ENCODE peak calls at places on chromosomes 4 and X, in seven cellular contexts. U, D, E, W, F, V and T are unnamed samples.

GRCh38 chrX:118480172-118480571 is 15.4 kb upstream of the DOCK11 start:
- DNase-seq in U (no peak), D (no peak), E (no peak), W (no peak), F (no peak), V (no peak), T (no peak)

GRCh38 chrX:40151211-40152172 is 53.7 kb upstream of the BCOR start:
- DNase-seq in U (peak; percentile 77), D (no peak), E (no peak), W (peak; percentile 81), F (no peak), V (no peak), T (no peak)

GRCh38 chrX:34584781-34585180 is 72.3 kb downstream of the TMEM47 start:
- DNase-seq in U (no peak), D (no peak), E (no peak), W (no peak), F (no peak), V (no peak), T (no peak)

GRCh38 chr4:41363384-41363981 is 106.8 kb downstream of the UCHL1 start:
- DNase-seq in U (peak; percentile 74), D (peak; percentile 82), E (no peak), W (no peak), F (no peak), V (peak; percentile 23), T (no peak)

GRCh38 chr4:89248879-89249281 is 58.7 kb downstream of the GPRIN3 start:
- DNase-seq in U (no peak), D (peak; percentile 67), E (no peak), W (no peak), F (no peak), V (no peak), T (no peak)

GRCh38 chr4:152415980-152416379 is 119.9 kb downstream of the FBXW7 start:
- DNase-seq in U (no peak), D (no peak), E (no peak), W (no peak), F (no peak), V (no peak), T (no peak)

GRCh38 chr4:10173754-10174749 is 57.5 kb upstream of the WDR1 start:
- DNase-seq in U (peak; percentile 74), D (no peak), E (no peak), W (peak; percentile 87), F (no peak), V (peak; percentile 28), T (no peak)

GRCh38 chrX:40772290-40772689 is 36.9 kb upstream of the MED14 start:
- DNase-seq in U (no peak), D (no peak), E (peak; percentile 54), W (no peak), F (no peak), V (no peak), T (no peak)

GRCh38 chr4:25865586-25865985 is 2.8 kb upstream of the SEL1L3 start:
- DNase-seq in U (no peak), D (no peak), E (peak; percentile 91), W (no peak), F (peak; percentile 63), V (no peak), T (no peak)

GRCh38 chr4:3717241-3717640 is 48.9 kb upstream of the ADRA2C start:
- DNase-seq in U (peak; percentile 12), D (no peak), E (no peak), W (no peak), F (no peak), V (no peak), T (no peak)

GRCh38 chr4:142743071-142743825 is 102.9 kb downstream of the INPP4B start:
- DNase-seq in U (no peak), D (no peak), E (no peak), W (no peak), F (no peak), V (no peak), T (no peak)

GRCh38 chrX:152926279-152926678 is 28.4 kb downstream of the ZNF185 start:
- DNase-seq in U (no peak), D (no peak), E (peak; percentile 64), W (no peak), F (peak; percentile 70), V (peak; percentile 81), T (no peak)

GRCh38 chr4:107599841-107600240 is 120.2 kb downstream of the PAPSS1 start:
- DNase-seq in U (no peak), D (no peak), E (no peak), W (no peak), F (no peak), V (no peak), T (no peak)

GRCh38 chr4:103498161-103499070 is 221.4 kb downstream of the TACR3 start:
- DNase-seq in U (no peak), D (no peak), E (no peak), W (no peak), F (no peak), V (no peak), T (no peak)

GRCh38 chr4:98570160-98570797 is 88.1 kb downstream of the TSPAN5 start:
- DNase-seq in U (no peak), D (no peak), E (no peak), W (no peak), F (no peak), V (no peak), T (no peak)

GRCh38 chrX:21373637-21374162 is 518 bp upstream of the CNKSR2 start:
- DNase-seq in U (no peak), D (peak; percentile 59), E (no peak), W (no peak), F (no peak), V (no peak), T (no peak)

GRCh38 chrX:3763111-3763510 is 49.7 kb upstream of the PRKX start:
- DNase-seq in U (no peak), D (no peak), E (no peak), W (no peak), F (no peak), V (no peak), T (no peak)

GRCh38 chr4:87026795-87027495 is 92.1 kb downstream of the AFF1 start:
- DNase-seq in U (no peak), D (no peak), E (no peak), W (no peak), F (peak; percentile 82), V (no peak), T (no peak)

GRCh38 chr4:170022211-170022610 is 4.0 kb downstream of the MFAP3L start:
- DNase-seq in U (no peak), D (no peak), E (no peak), W (no peak), F (no peak), V (no peak), T (no peak)

GRCh38 chr4:41142356-41142755 is 72.0 kb downstream of the APBB2 start:
- DNase-seq in U (no peak), D (no peak), E (no peak), W (no peak), F (no peak), V (no peak), T (no peak)

GRCh38 chr4:174394915-174395314 is 111.2 kb downstream of the CEP44 start:
- DNase-seq in U (no peak), D (no peak), E (no peak), W (no peak), F (no peak), V (no peak), T (no peak)

GRCh38 chr4:60588556-60588955 is 611.6 kb upstream of the ADGRL3 start:
- DNase-seq in U (no peak), D (no peak), E (no peak), W (no peak), F (no peak), V (no peak), T (no peak)

GRCh38 chrX:136126892-136127406 is 20.4 kb upstream of the FHL1 start:
- DNase-seq in U (no peak), D (no peak), E (no peak), W (peak; percentile 9), F (no peak), V (no peak), T (no peak)

GRCh38 chrX:136126371-136126770 is 21.0 kb upstream of the FHL1 start:
- DNase-seq in U (no peak), D (no peak), E (no peak), W (no peak), F (no peak), V (no peak), T (no peak)

GRCh38 chrX:136128743-136129142 is 18.6 kb upstream of the FHL1 start:
- DNase-seq in U (no peak), D (no peak), E (no peak), W (no peak), F (no peak), V (no peak), T (no peak)

GRCh38 chrX:136130931-136131843 is 16.1 kb upstream of the FHL1 start:
- DNase-seq in U (no peak), D (no peak), E (peak; percentile 24), W (no peak), F (peak; percentile 14), V (no peak), T (no peak)
- H3K27ac ChIP-seq in U (no peak overlapping the region), D (no peak overlapping the region), E (no peak overlapping the region), W (no peak overlapping the region), F (no peak overlapping the region), V (peak overlapping the region; percentile 10), T (no peak overlapping the region)

DNA sequence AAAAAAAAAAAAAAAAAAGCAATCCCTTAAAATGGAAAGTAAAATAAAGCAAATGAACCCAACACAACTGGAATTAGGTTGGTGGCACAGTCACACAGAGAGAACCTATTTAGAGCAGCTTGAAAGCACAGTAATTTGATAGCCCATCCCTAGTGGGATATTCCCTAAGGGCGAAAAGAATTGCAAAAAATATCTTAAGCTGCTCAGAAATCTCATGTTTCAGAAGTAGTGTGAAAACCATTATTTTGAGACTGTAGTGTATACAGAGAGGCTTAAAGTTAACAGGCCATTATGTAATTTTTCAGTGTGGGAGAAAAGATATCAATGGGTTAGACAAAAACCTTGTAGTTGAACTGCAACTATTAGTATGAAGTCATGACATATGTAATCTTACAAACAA is 40.0 kb upstream of the DHX15 start:
- DNase-seq in U (no peak), D (no peak), E (no peak), W (no peak), F (no peak), V (no peak), T (no peak)
- H3K27ac ChIP-seq in U (no peak overlapping the region), D (no peak overlapping the region), E (no peak overlapping the region), W (no peak overlapping the region), F (no peak overlapping the region), V (no peak overlapping the region), T (no peak overlapping the region)

GRCh38 chrX:13473666-13474516 is 95.5 kb upstream of the EGFL6 start:
- DNase-seq in U (no peak), D (no peak), E (no peak), W (no peak), F (peak; percentile 22), V (no peak), T (no peak)

GRCh38 chrX:13470680-13470967 is 98.8 kb upstream of the EGFL6 start:
- DNase-seq in U (no peak), D (no peak), E (no peak), W (no peak), F (no peak), V (no peak), T (no peak)

GRCh38 chrX:13469963-13470679 is 99.3 kb upstream of the EGFL6 start:
- DNase-seq in U (no peak), D (no peak), E (no peak), W (no peak), F (no peak), V (no peak), T (no peak)

GRCh38 chrX:13471269-13471668 is 98.1 kb upstream of the EGFL6 start:
- DNase-seq in U (no peak), D (no peak), E (no peak), W (no peak), F (no peak), V (no peak), T (no peak)

GRCh38 chrX:13472975-13473665 is 96.3 kb upstream of the EGFL6 start:
- DNase-seq in U (no peak), D (no peak), E (no peak), W (no peak), F (no peak), V (no peak), T (no peak)
- H3K27ac ChIP-seq in U (peak overlapping the region; percentile 51), D (peak overlapping the region; percentile 1), E (no peak overlapping the region), W (no peak overlapping the region), F (no peak overlapping the region), V (peak overlapping the region; percentile 73), T (peak overlapping the region; percentile 74)

GRCh38 chrX:150572206-150572605 is 3.8 kb downstream of the MTM1 start:
- DNase-seq in U (no peak), D (no peak), E (no peak), W (no peak), F (no peak), V (no peak), T (no peak)
- H3K27ac ChIP-seq in U (no peak overlapping the region), D (no peak overlapping the region), E (no peak overlapping the region), W (no peak overlapping the region), F (peak overlapping the region; percentile 35), V (no peak overlapping the region), T (no peak overlapping the region)